ENCODE peak calls at places on chromosomes 6 and 20, in four cellular contexts. One of them, this sample, is unnamed.

GRCh38 chr20:25058797-25059486 is 1.0 kb upstream of the ACSS1 start:
- DNase-seq in activated T-helper 9 cell treated with anti-CD3 and anti-CD28 coated beads, Interleukin-2, amount 50 U/mL, for 16 hours: no peak
- DNase-seq in HS-5: no peak
- DNase-seq in NCI-H510A treated with DMSO at 0.1 percent for 48 hours: no peak
- DNase-seq in this sample: no peak

GRCh38 chr20:6277661-6278060 is 154.8 kb upstream of the FERMT1 start:
- DNase-seq in activated T-helper 9 cell treated with anti-CD3 and anti-CD28 coated beads, Interleukin-2, amount 50 U/mL, for 16 hours: no peak
- DNase-seq in NCI-H510A treated with DMSO at 0.1 percent for 48 hours: no peak
- DNase-seq in HS-5: no peak
- DNase-seq in this sample: peak; percentile 26

GRCh38 chr6:41757268-41757667 is 10.1 kb upstream of the PGC start:
- DNase-seq in HS-5: no peak
- DNase-seq in activated T-helper 9 cell treated with anti-CD3 and anti-CD28 coated beads, Interleukin-2, amount 50 U/mL, for 16 hours: no peak
- DNase-seq in NCI-H510A treated with DMSO at 0.1 percent for 48 hours: no peak
- DNase-seq in this sample: no peak

GRCh38 chr6:50145125-50145524 is 95.4 kb upstream of the DEFB112 start:
- DNase-seq in activated T-helper 9 cell treated with anti-CD3 and anti-CD28 coated beads, Interleukin-2, amount 50 U/mL, for 16 hours: no peak
- DNase-seq in NCI-H510A treated with DMSO at 0.1 percent for 48 hours: peak; percentile 27
- DNase-seq in HS-5: no peak
- DNase-seq in this sample: no peak

GRCh38 chr6:69827491-69827890 is 30.7 kb upstream of the LMBRD1 start:
- DNase-seq in activated T-helper 9 cell treated with anti-CD3 and anti-CD28 coated beads, Interleukin-2, amount 50 U/mL, for 16 hours: no peak
- DNase-seq in NCI-H510A treated with DMSO at 0.1 percent for 48 hours: no peak
- DNase-seq in HS-5: peak; percentile 37
- DNase-seq in this sample: no peak

GRCh38 chr6:105804436-105804835 is 281.7 kb upstream of the PRDM1 start:
- DNase-seq in activated T-helper 9 cell treated with anti-CD3 and anti-CD28 coated beads, Interleukin-2, amount 50 U/mL, for 16 hours: no peak
- DNase-seq in NCI-H510A treated with DMSO at 0.1 percent for 48 hours: no peak
- DNase-seq in HS-5: peak; percentile 60
- DNase-seq in this sample: no peak

GRCh38 chr6:164102701-164103100 is 688.2 kb downstream of the QKI start:
- DNase-seq in activated T-helper 9 cell treated with anti-CD3 and anti-CD28 coated beads, Interleukin-2, amount 50 U/mL, for 16 hours: no peak
- DNase-seq in NCI-H510A treated with DMSO at 0.1 percent for 48 hours: no peak
- DNase-seq in HS-5: no peak
- DNase-seq in this sample: no peak

GRCh38 chr6:1498491-1499113 is 109.2 kb downstream of the FOXF2 start:
- DNase-seq in HS-5: no peak
- DNase-seq in activated T-helper 9 cell treated with anti-CD3 and anti-CD28 coated beads, Interleukin-2, amount 50 U/mL, for 16 hours: no peak
- DNase-seq in NCI-H510A treated with DMSO at 0.1 percent for 48 hours: no peak
- DNase-seq in this sample: no peak

GRCh38 chr20:35953411-35954199 is 697 bp downstream of the SCAND1 start:
- DNase-seq in NCI-H510A treated with DMSO at 0.1 percent for 48 hours: no peak
- DNase-seq in activated T-helper 9 cell treated with anti-CD3 and anti-CD28 coated beads, Interleukin-2, amount 50 U/mL, for 16 hours: peak; percentile 49
- DNase-seq in HS-5: no peak
- DNase-seq in this sample: no peak

GRCh38 chr6:33570806-33571636 is 9.1 kb downstream of the BAK1 start:
- DNase-seq in activated T-helper 9 cell treated with anti-CD3 and anti-CD28 coated beads, Interleukin-2, amount 50 U/mL, for 16 hours: peak; percentile 84
- DNase-seq in NCI-H510A treated with DMSO at 0.1 percent for 48 hours: peak; percentile 87
- DNase-seq in HS-5: no peak
- DNase-seq in this sample: peak; percentile 68

GRCh38 chr6:33167374-33168148 is 24.7 kb downstream of the COL11A2 start:
- DNase-seq in NCI-H510A treated with DMSO at 0.1 percent for 48 hours: no peak
- DNase-seq in activated T-helper 9 cell treated with anti-CD3 and anti-CD28 coated beads, Interleukin-2, amount 50 U/mL, for 16 hours: no peak
- DNase-seq in HS-5: no peak
- DNase-seq in this sample: no peak

GRCh38 chr6:31655349-31656237 is at the start of gene APOM:
- DNase-seq in activated T-helper 9 cell treated with anti-CD3 and anti-CD28 coated beads, Interleukin-2, amount 50 U/mL, for 16 hours: no peak
- DNase-seq in HS-5: no peak
- DNase-seq in NCI-H510A treated with DMSO at 0.1 percent for 48 hours: no peak
- DNase-seq in this sample: no peak

GRCh38 chr6:15184441-15184861 is 61.4 kb upstream of the JARID2 start:
- DNase-seq in activated T-helper 9 cell treated with anti-CD3 and anti-CD28 coated beads, Interleukin-2, amount 50 U/mL, for 16 hours: peak; percentile 1
- DNase-seq in HS-5: no peak
- DNase-seq in NCI-H510A treated with DMSO at 0.1 percent for 48 hours: no peak
- DNase-seq in this sample: no peak

GRCh38 chr6:35919827-35920751 is 809 bp downstream of the SRPK1 start:
- DNase-seq in NCI-H510A treated with DMSO at 0.1 percent for 48 hours: peak; percentile 75
- DNase-seq in activated T-helper 9 cell treated with anti-CD3 and anti-CD28 coated beads, Interleukin-2, amount 50 U/mL, for 16 hours: peak; percentile 39
- DNase-seq in HS-5: no peak
- DNase-seq in this sample: no peak

GRCh38 chr6:113356139-113356538 is 501.0 kb upstream of the MARCKS start:
- DNase-seq in activated T-helper 9 cell treated with anti-CD3 and anti-CD28 coated beads, Interleukin-2, amount 50 U/mL, for 16 hours: no peak
- DNase-seq in NCI-H510A treated with DMSO at 0.1 percent for 48 hours: peak; percentile 2
- DNase-seq in HS-5: no peak
- DNase-seq in this sample: no peak

GRCh38 chr6:56193846-56194245 is 53.5 kb downstream of the COL21A1 start:
- DNase-seq in HS-5: no peak
- DNase-seq in NCI-H510A treated with DMSO at 0.1 percent for 48 hours: no peak
- DNase-seq in activated T-helper 9 cell treated with anti-CD3 and anti-CD28 coated beads, Interleukin-2, amount 50 U/mL, for 16 hours: no peak
- DNase-seq in this sample: no peak

GRCh38 chr20:56627122-56628014 is 1.7 kb upstream of the TFAP2C start:
- DNase-seq in HS-5: no peak
- DNase-seq in activated T-helper 9 cell treated with anti-CD3 and anti-CD28 coated beads, Interleukin-2, amount 50 U/mL, for 16 hours: no peak
- DNase-seq in NCI-H510A treated with DMSO at 0.1 percent for 48 hours: no peak
- DNase-seq in this sample: no peak

GRCh38 chr20:46150982-46151381 is 32.9 kb downstream of the CD40 start:
- DNase-seq in NCI-H510A treated with DMSO at 0.1 percent for 48 hours: no peak
- DNase-seq in activated T-helper 9 cell treated with anti-CD3 and anti-CD28 coated beads, Interleukin-2, amount 50 U/mL, for 16 hours: no peak
- DNase-seq in HS-5: no peak
- DNase-seq in this sample: no peak

GRCh38 chr20:61704661-61705060 is 361.0 kb downstream of the TAF4 start:
- DNase-seq in NCI-H510A treated with DMSO at 0.1 percent for 48 hours: no peak
- DNase-seq in activated T-helper 9 cell treated with anti-CD3 and anti-CD28 coated beads, Interleukin-2, amount 50 U/mL, for 16 hours: no peak
- DNase-seq in HS-5: no peak
- DNase-seq in this sample: no peak

GRCh38 chr6:135274561-135275293 is 93.6 kb downstream of the MYB start:
- DNase-seq in activated T-helper 9 cell treated with anti-CD3 and anti-CD28 coated beads, Interleukin-2, amount 50 U/mL, for 16 hours: no peak
- DNase-seq in NCI-H510A treated with DMSO at 0.1 percent for 48 hours: no peak
- DNase-seq in HS-5: no peak
- DNase-seq in this sample: no peak

GRCh38 chr6:3032986-3033385 is 33.3 kb downstream of the NQO2 start:
- DNase-seq in HS-5: no peak
- DNase-seq in NCI-H510A treated with DMSO at 0.1 percent for 48 hours: no peak
- DNase-seq in activated T-helper 9 cell treated with anti-CD3 and anti-CD28 coated beads, Interleukin-2, amount 50 U/mL, for 16 hours: no peak
- DNase-seq in this sample: no peak

GRCh38 chr6:110816677-110817076 is 1.4 kb upstream of the CDK19 start:
- DNase-seq in NCI-H510A treated with DMSO at 0.1 percent for 48 hours: no peak
- DNase-seq in HS-5: no peak
- DNase-seq in activated T-helper 9 cell treated with anti-CD3 and anti-CD28 coated beads, Interleukin-2, amount 50 U/mL, for 16 hours: no peak
- DNase-seq in this sample: no peak

GRCh38 chr20:37845261-37845681 is 57.7 kb upstream of the VSTM2L start:
- DNase-seq in HS-5: no peak
- DNase-seq in activated T-helper 9 cell treated with anti-CD3 and anti-CD28 coated beads, Interleukin-2, amount 50 U/mL, for 16 hours: no peak
- DNase-seq in NCI-H510A treated with DMSO at 0.1 percent for 48 hours: no peak
- DNase-seq in this sample: peak; percentile 49